ENCODE peak calls at places on chromosomes 7 and 10, in five cellular contexts. C, H, S, R and T are unnamed samples.

GRCh38 chr10:7435674-7436073 is 24.8 kb upstream of the SFMBT2 start:
- DNase-seq in H (no peak), C (no peak), S (no peak), R (no peak), T (no peak)

GRCh38 chr10:43939939-43940810 is 291.5 kb upstream of the ZNF32 start:
- DNase-seq in R (no peak), S (no peak), H (no peak), C (peak; percentile 34), T (no peak)

GRCh38 chr7:36192050-36192824 is 39.2 kb downstream of the EEPD1 start:
- DNase-seq in S (no peak), H (no peak), C (peak; percentile 24), R (no peak), T (no peak)

GRCh38 chr7:42877852-42878251 is 34.0 kb downstream of the C7orf25 start:
- DNase-seq in S (no peak), R (no peak), H (no peak), C (no peak), T (no peak)

GRCh38 chr7:12583922-12584321 is 13.4 kb downstream of the SCIN start:
- DNase-seq in C (no peak), R (no peak), H (no peak), S (no peak), T (no peak)

GRCh38 chr7:39453743-39454355 is 112.4 kb upstream of the YAE1 start:
- DNase-seq in C (peak; percentile 90), H (peak; percentile 54), R (peak; percentile 76), S (peak; percentile 48), T (peak; percentile 57)

GRCh38 chr10:84519235-84519634 is 190.8 kb downstream of the CCSER2 start:
- DNase-seq in S (no peak), R (no peak), H (no peak), C (no peak), T (no peak)

GRCh38 chr7:41931263-41931646 is 228.4 kb upstream of the INHBA start:
- DNase-seq in S (no peak), R (no peak), C (no peak), H (no peak), T (no peak)

GRCh38 chr10:123624086-123624485 is 42.1 kb upstream of the GPR26 start:
- DNase-seq in R (no peak), S (no peak), H (no peak), C (no peak), T (no peak)

GRCh38 chr7:422191-422885 is 97.3 kb downstream of the PDGFA start:
- DNase-seq in S (no peak), C (no peak), H (no peak), R (no peak), T (no peak)

GRCh38 chr10:129626801-129627434 is 159.9 kb downstream of the MGMT start:
- DNase-seq in H (no peak), R (no peak), S (no peak), C (no peak), T (no peak)

GRCh38 chr10:86439544-86439943 is 72.9 kb upstream of the GRID1 start:
- DNase-seq in H (no peak), C (no peak), S (no peak), R (peak; percentile 53), T (no peak)

GRCh38 chr10:69789164-69789576 is 12.5 kb upstream of the COL13A1 start:
- DNase-seq in C (peak; percentile 67), S (no peak), R (no peak), H (no peak), T (no peak)

GRCh38 chr7:133773601-133774000 is 353.5 kb upstream of the LRGUK start:
- DNase-seq in H (no peak), C (no peak), R (no peak), S (no peak), T (no peak)

GRCh38 chr10:13585195-13585751 is 1.5 kb upstream of the PRPF18 start:
- DNase-seq in R (no peak), C (no peak), S (no peak), H (no peak), T (no peak)

GRCh38 chr7:149811221-149811620 is 27.0 kb upstream of the ZNF862 start:
- DNase-seq in H (no peak), C (no peak), R (no peak), S (no peak), T (no peak)

GRCh38 chr7:34655384-34655783 is 2.6 kb upstream of the NPSR1 start:
- DNase-seq in H (no peak), R (peak; percentile 48), C (no peak), S (no peak), T (no peak)

GRCh38 chr7:2878306-2878705 is 34.2 kb upstream of the GNA12 start:
- DNase-seq in R (no peak), H (no peak), S (no peak), C (no peak), T (no peak)